ENCODE peak calls at places on chromosome 10, in four cellular contexts. D is GM12878, B is K562, L is HepG2. P is an unnamed sample.

GRCh38 chr10:10564081-10564480 is 453.6 kb upstream of the CELF2 start:
- DNase-seq in L (no peak), B (no peak), D (no peak), P (no peak)

GRCh38 chr10:31318854-31319601 is at the start of gene ZEB1:
- DNase-seq in B (peak), D (no peak), L (peak), P (peak)

GRCh38 chr10:103727546-103727963 is 127.8 kb downstream of the SH3PXD2A start:
- DNase-seq in L (no peak), D (no peak), B (no peak), P (no peak)

GRCh38 chr10:70296406-70296899 is 12.6 kb upstream of the NPFFR1 start:
- DNase-seq in L (no peak), B (peak), D (no peak), P (no peak)

GRCh38 chr10:787933-788651 is 98.6 kb upstream of the DIP2C start:
- DNase-seq in L (no peak), D (no peak), B (peak), P (no peak)

GRCh38 chr10:72278668-72279393 is 5.1 kb downstream of the DDIT4 start:
- DNase-seq in L (no peak), B (no peak), D (no peak), P (no peak)

GRCh38 chr10:21181451-21181850 is 284.3 kb upstream of the NEBL start:
- DNase-seq in D (no peak), B (no peak), L (no peak), P (no peak)

GRCh38 chr10:96417432-96417831 is 58.6 kb upstream of the OPALIN start:
- DNase-seq in L (peak), D (no peak), B (no peak), P (no peak)

GRCh38 chr10:31157125-31157983 is 125.7 kb upstream of the ZNF438 start:
- DNase-seq in D (no peak), L (no peak), B (no peak), P (no peak)

GRCh38 chr10:13614530-13615332 is 28.0 kb downstream of the PRPF18 start:
- DNase-seq in D (no peak), L (no peak), B (no peak), P (peak)

GRCh38 chr10:30893208-30893607 is 138.5 kb downstream of the ZNF438 start:
- DNase-seq in D (no peak), L (no peak), B (no peak), P (no peak)

GRCh38 chr10:121961456-121961855 is 13.6 kb downstream of the NSMCE4A start:
- DNase-seq in D (no peak), L (no peak), B (no peak), P (no peak)

GRCh38 chr10:50846753-50847152 is 38.7 kb downstream of the A1CF start:
- DNase-seq in L (no peak), B (no peak), D (no peak), P (no peak)

GRCh38 chr10:75712241-75712880 is 280.9 kb downstream of the LRMDA start:
- DNase-seq in D (no peak), B (no peak), L (no peak), P (peak)

GRCh38 chr10:127047878-127048238 is 142.6 kb downstream of the DOCK1 start:
- DNase-seq in L (no peak), D (no peak), B (no peak), P (no peak)

GRCh38 chr10:323651-324293 is 188.5 kb downstream of the ZMYND11 start:
- DNase-seq in L (peak), D (peak), B (no peak), P (no peak)

GRCh38 chr10:114043532-114044250 is at the start of gene ADRB1:
- DNase-seq in L (peak), D (peak), B (peak), P (peak)

GRCh38 chr10:32038777-32039176 is 17.4 kb downstream of the KIF5B start:
- DNase-seq in B (no peak), L (no peak), D (no peak), P (no peak)

GRCh38 chr10:87752571-87752970 is 65.5 kb downstream of the ATAD1 start:
- DNase-seq in L (no peak), B (no peak), D (no peak), P (no peak)

GRCh38 chr10:124003481-124004371 is 89.7 kb downstream of the CHST15 start:
- DNase-seq in D (no peak), L (no peak), B (no peak), P (no peak)

GRCh38 chr10:4215963-4216575 is 431.1 kb upstream of the KLF6 start:
- DNase-seq in D (no peak), B (no peak), L (no peak), P (no peak)

GRCh38 chr10:3963191-3963673 is 178.2 kb upstream of the KLF6 start:
- DNase-seq in D (no peak), L (no peak), B (no peak), P (no peak)

GRCh38 chr10:133388973-133389818 is 4.8 kb upstream of the MTG1 start:
- DNase-seq in L (no peak), B (peak), D (peak), P (no peak)

GRCh38 chr10:107814865-107815487 is 650.5 kb upstream of the SORCS1 start:
- DNase-seq in B (no peak), D (peak), L (peak), P (peak)

GRCh38 chr10:102726274-102726673 is 11.8 kb downstream of the SFXN2 start:
- DNase-seq in L (no peak), B (no peak), D (no peak), P (no peak)

GRCh38 chr10:78936412-78937342 is 132.1 kb upstream of the ZMIZ1 start:
- DNase-seq in B (no peak), D (no peak), L (no peak), P (no peak)

GRCh38 chr10:78942006-78942405 is 126.8 kb upstream of the ZMIZ1 start:
- DNase-seq in D (no peak), B (no peak), L (no peak), P (no peak)

GRCh38 chr10:78937800-78938694 is 130.7 kb upstream of the ZMIZ1 start:
- DNase-seq in L (peak), B (peak), D (no peak), P (no peak)

GRCh38 chr10:78937388-78937787 is 131.4 kb upstream of the ZMIZ1 start:
- DNase-seq in D (no peak), B (no peak), L (no peak), P (no peak)

GRCh38 chr10:78938695-78939672 is 129.8 kb upstream of the ZMIZ1 start:
- DNase-seq in L (no peak), D (no peak), B (no peak), P (no peak)
- TF ChIP-seq TARDBP in L (no peak), D (no peak), B (no peak), P (no peak)

DNA sequence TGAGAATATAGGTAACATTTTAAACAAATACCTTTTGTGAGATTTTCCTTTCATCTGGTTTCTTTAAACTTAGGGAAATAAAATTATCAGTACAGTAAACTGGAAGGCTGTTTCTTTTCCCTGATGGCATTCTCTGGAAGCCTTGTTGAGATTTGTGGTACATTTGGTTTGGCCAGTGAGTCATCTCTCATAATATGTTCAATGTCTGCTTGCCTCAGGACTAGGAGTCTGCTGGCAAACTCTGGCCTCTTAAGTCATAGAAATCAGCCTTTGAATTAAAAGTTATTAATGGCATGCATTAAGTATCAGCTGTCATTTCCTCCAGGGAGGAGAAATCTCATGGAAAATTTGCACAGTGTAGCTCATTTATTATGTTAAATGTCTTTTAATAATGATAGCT is 316.6 kb upstream of the KIAA1217 start:
- DNase-seq in B (no peak), L (no peak), D (no peak), P (no peak)
- TF ChIP-seq BHLHE40 in B (no peak), L (no peak), D (no peak), P (no peak)

GRCh38 chr10:14659626-14660196 is 115.0 kb downstream of the FAM107B start:
- DNase-seq in L (no peak), B (no peak), D (peak), P (no peak)

GRCh38 chr10:14656052-14656451 is 118.6 kb downstream of the FAM107B start:
- DNase-seq in B (no peak), D (no peak), L (no peak), P (no peak)

GRCh38 chr10:14661818-14662217 is 112.9 kb downstream of the FAM107B start:
- DNase-seq in D (no peak), B (no peak), L (no peak), P (no peak)

GRCh38 chr10:14660872-14661271 is 113.8 kb downstream of the FAM107B start:
- DNase-seq in B (no peak), D (no peak), L (no peak), P (no peak)

DNA sequence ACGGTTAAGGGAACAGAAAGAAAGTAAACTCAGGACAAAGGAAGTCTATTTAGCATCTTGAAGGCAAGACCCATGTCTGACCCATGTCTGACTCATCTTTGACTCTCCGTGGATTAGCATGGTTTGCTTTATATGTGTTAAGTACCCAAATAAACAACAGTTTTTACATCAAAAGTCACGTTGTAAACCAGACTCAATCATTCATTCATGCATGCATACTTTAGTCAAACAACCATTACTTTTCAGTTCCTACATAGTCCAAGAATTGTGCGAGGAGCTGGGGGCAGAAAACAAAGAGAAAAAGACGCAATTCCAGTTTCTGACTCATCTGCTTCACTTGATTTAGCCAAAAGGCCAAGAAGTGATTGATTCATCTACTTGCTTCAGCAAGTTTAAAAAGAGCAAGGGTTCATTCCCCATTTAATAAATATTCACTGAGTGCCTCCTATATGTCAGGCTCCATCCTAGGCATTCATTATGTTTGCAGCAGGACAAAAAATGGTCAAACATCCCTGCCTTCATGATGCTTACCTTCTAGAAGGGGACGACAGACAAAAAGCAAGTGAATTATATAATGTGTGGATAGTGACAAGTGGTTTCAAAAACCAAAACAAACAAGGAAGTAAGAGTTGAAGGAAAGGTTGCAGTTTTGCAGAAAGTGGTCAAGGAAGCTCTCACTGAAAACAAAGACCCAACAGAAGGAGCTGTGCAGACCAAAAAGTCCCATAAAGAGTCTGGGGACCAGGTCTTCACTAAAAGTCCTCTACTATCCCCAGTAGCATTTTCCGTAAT is 116.2 kb downstream of the FAM107B start:
- DNase-seq in L (no peak), D (peak), B (no peak), P (no peak)
- TF ChIP-seq TARDBP in L (no peak), D (no peak), B (no peak), P (no peak)

GRCh38 chr10:98587156-98587555 is 140.4 kb upstream of the HPS1 start:
- DNase-seq in D (no peak), L (no peak), B (no peak), P (no peak)
- TF ChIP-seq BHLHE40 in D (no peak), L (no peak), B (no peak), P (no peak)

DNA sequence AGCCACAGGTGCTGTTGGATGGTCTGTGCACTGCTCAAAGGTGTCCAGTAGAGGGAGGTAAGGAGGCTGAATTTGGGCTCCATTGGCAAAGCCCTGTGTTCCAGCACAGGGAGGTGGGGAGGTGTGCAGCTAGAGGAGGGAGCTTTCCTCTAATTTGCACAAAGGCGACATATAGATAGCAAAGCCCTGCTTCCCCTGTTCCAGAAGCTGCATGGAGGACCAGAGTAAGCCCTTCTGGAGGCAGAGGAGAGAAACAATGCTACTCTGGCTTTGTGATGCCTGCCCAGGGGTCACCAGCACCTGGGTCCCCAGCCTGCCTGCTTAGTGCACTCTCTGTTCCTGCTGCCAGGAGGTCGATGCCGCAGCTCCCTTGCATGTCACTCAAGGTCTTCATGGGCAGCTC is 3.4 kb upstream of the ARHGAP22 start:
- DNase-seq in B (peak), L (peak), D (peak), P (peak)
- TF ChIP-seq TARDBP in B (no peak), L (no peak), D (no peak), P (no peak)

GRCh38 chr10:69088471-69088769 is 517 bp downstream of the SRGN start:
- DNase-seq in B (no peak), D (no peak), L (no peak), P (no peak)
- TF ChIP-seq BHLHE40 in B (no peak), D (no peak), L (no peak), P (no peak)